ENCODE peak calls at places on chromosomes 11 and 22, in seven cellular contexts. Y is stimulated activated CD8-positive, alpha-beta memory T cell treated with anti-CD3 and anti-CD28 coated beads, Interleukin-7, amount 100 ng/mL, for 1 hour; N is left ventricle myocardium inferior; P is thoracic aorta; Z is aorta; D is mesendoderm; V is Right ventricle myocardium superior. W is an unnamed sample.

GRCh38 chr22:29055192-29055830 is 6.3 kb downstream of the C22orf31 start:
- DNase-seq in Y (no peak), N (no peak), P (no peak), Z (no peak), D (peak; percentile 48), V (no peak), W (no peak)

GRCh38 chr11:110782616-110783015 is 70.4 kb upstream of the ARHGAP20 start:
- DNase-seq in Y (no peak), N (no peak), P (no peak), Z (no peak), D (no peak), V (no peak), W (no peak)

GRCh38 chr11:33642461-33643166 is 58.0 kb downstream of the C11orf91 start:
- DNase-seq in Y (no peak), N (no peak), P (no peak), Z (no peak), D (no peak), V (no peak), W (no peak)

GRCh38 chr11:92653448-92653847 is 316.0 kb upstream of the MTNR1B start:
- DNase-seq in Y (no peak), N (no peak), P (no peak), Z (no peak), D (no peak), V (no peak), W (no peak)

GRCh38 chr11:119599864-119600593 is 129.0 kb downstream of the NECTIN1 start:
- DNase-seq in Y (no peak), N (no peak), P (no peak), Z (no peak), D (no peak), V (no peak), W (no peak)

GRCh38 chr11:10770626-10771254 is 19.7 kb downstream of the CTR9 start:
- DNase-seq in Y (no peak), N (peak; percentile 55), P (no peak), Z (no peak), D (peak; percentile 63), V (peak; percentile 60), W (no peak)

GRCh38 chr11:15507592-15507991 is 392.9 kb downstream of the INSC start:
- DNase-seq in Y (no peak), N (no peak), P (no peak), Z (no peak), D (no peak), V (no peak), W (no peak)

GRCh38 chr11:43518407-43519165 is 159.9 kb downstream of the TTC17 start:
- DNase-seq in Y (no peak), N (no peak), P (no peak), Z (no peak), D (no peak), V (no peak), W (no peak)

GRCh38 chr11:129460714-129461113 is 85.1 kb downstream of the BARX2 start:
- DNase-seq in Y (no peak), N (no peak), P (no peak), Z (no peak), D (no peak), V (no peak), W (no peak)

GRCh38 chr22:47417699-47418098 is 655.2 kb downstream of the TBC1D22A start:
- DNase-seq in Y (no peak), N (no peak), P (no peak), Z (peak; percentile 39), D (no peak), V (no peak), W (no peak)

GRCh38 chr11:111531687-111532364 is 8.7 kb upstream of the LAYN start:
- DNase-seq in Y (no peak), N (no peak), P (no peak), Z (no peak), D (peak; percentile 57), V (no peak), W (no peak)

GRCh38 chr11:18137186-18137800 is 4.9 kb downstream of the MRGPRX3 start:
- DNase-seq in Y (no peak), N (no peak), P (no peak), Z (no peak), D (no peak), V (no peak), W (no peak)

GRCh38 chr11:96267490-96268010 is 75.4 kb downstream of the MAML2 start:
- DNase-seq in Y (no peak), N (no peak), P (no peak), Z (no peak), D (no peak), V (no peak), W (no peak)

GRCh38 chr11:44604171-44604581 is 38.7 kb downstream of the CD82 start:
- DNase-seq in Y (no peak), N (no peak), P (peak; percentile 41), Z (peak; percentile 86), D (no peak), V (no peak), W (peak; percentile 60)

GRCh38 chr11:57530215-57530595 is 349 bp downstream of the TIMM10 start:
- DNase-seq in Y (no peak), N (no peak), P (no peak), Z (peak; percentile 76), D (no peak), V (peak; percentile 46), W (no peak)

GRCh38 chr22:37352481-37352880 is 70.2 kb downstream of the CYTH4 start:
- DNase-seq in Y (no peak), N (no peak), P (no peak), Z (no peak), D (no peak), V (no peak), W (no peak)

GRCh38 chr22:29300807-29301601 is 5.4 kb upstream of the GAS2L1 start:
- DNase-seq in Y (no peak), N (no peak), P (no peak), Z (peak; percentile 66), D (peak; percentile 10), V (no peak), W (no peak)

GRCh38 chr11:72930011-72930410 is 115.8 kb downstream of the ATG16L2 start:
- DNase-seq in Y (no peak), N (no peak), P (no peak), Z (no peak), D (peak; percentile 48), V (no peak), W (no peak)

GRCh38 chr11:127106142-127106541 is 105.6 kb upstream of the KIRREL3 start:
- DNase-seq in Y (no peak), N (no peak), P (no peak), Z (no peak), D (peak; percentile 91), V (no peak), W (no peak)

GRCh38 chr11:95404370-95404769 is 173.4 kb upstream of the SESN3 start:
- DNase-seq in Y (no peak), N (no peak), P (no peak), Z (no peak), D (peak; percentile 40), V (no peak), W (no peak)

GRCh38 chr11:91133361-91133760 is 910.5 kb upstream of the CHORDC1 start:
- DNase-seq in Y (no peak), N (no peak), P (no peak), Z (no peak), D (peak; percentile 32), V (no peak), W (no peak)

GRCh38 chr22:49536571-49537131 is 291.0 kb downstream of the BRD1 start:
- DNase-seq in Y (no peak), N (no peak), P (no peak), Z (peak; percentile 38), D (peak; percentile 87), V (no peak), W (peak; percentile 59)

GRCh38 chr11:79287952-79288351 is 152.9 kb downstream of the TENM4 start:
- DNase-seq in Y (no peak), N (no peak), P (no peak), Z (no peak), D (no peak), V (no peak), W (no peak)

GRCh38 chr11:122131126-122131525 is 15.1 kb upstream of the BLID start:
- DNase-seq in Y (no peak), N (no peak), P (no peak), Z (no peak), D (no peak), V (no peak), W (no peak)

GRCh38 chr11:120667281-120667680 is 155.7 kb downstream of the GRIK4 start:
- DNase-seq in Y (no peak), N (peak; percentile 24), P (no peak), Z (no peak), D (no peak), V (no peak), W (no peak)

GRCh38 chr11:20670932-20671403 is 1.6 kb downstream of the NELL1 start:
- DNase-seq in Y (no peak), N (no peak), P (no peak), Z (no peak), D (peak; percentile 30), V (no peak), W (peak; percentile 51)

GRCh38 chr11:117888140-117888561 is 11.7 kb upstream of the FXYD6 start:
- DNase-seq in Y (no peak), N (no peak), P (no peak), Z (no peak), D (no peak), V (no peak), W (no peak)

GRCh38 chr11:128467610-128468041 is 119.7 kb downstream of the ETS1 start:
- DNase-seq in Y (no peak), N (no peak), P (peak; percentile 51), Z (peak; percentile 83), D (peak; percentile 86), V (peak; percentile 54), W (no peak)

GRCh38 chr11:44363116-44363515 is 53.2 kb upstream of the ALX4 start:
- DNase-seq in Y (no peak), N (no peak), P (no peak), Z (no peak), D (no peak), V (no peak), W (no peak)

GRCh38 chr22:43209523-43209890 is 22.6 kb upstream of the TTLL12 start:
- DNase-seq in Y (no peak), N (no peak), P (no peak), Z (peak; percentile 55), D (no peak), V (no peak), W (no peak)

GRCh38 chr11:122851366-122852011 is 13.2 kb downstream of the CRTAM start:
- DNase-seq in Y (no peak), N (no peak), P (no peak), Z (no peak), D (no peak), V (no peak), W (no peak)

GRCh38 chr11:121886005-121886739 is 229.8 kb downstream of the BLID start:
- DNase-seq in Y (no peak), N (peak; percentile 56), P (no peak), Z (no peak), D (no peak), V (peak; percentile 74), W (no peak)

GRCh38 chr11:69040581-69041260 is 8.0 kb upstream of the TPCN2 start:
- DNase-seq in Y (no peak), N (no peak), P (no peak), Z (no peak), D (peak; percentile 45), V (no peak), W (no peak)

GRCh38 chr11:133661867-133662266 is 129.6 kb upstream of the OPCML start:
- DNase-seq in Y (no peak), N (no peak), P (no peak), Z (no peak), D (no peak), V (no peak), W (no peak)

GRCh38 chr11:93614111-93614784 is 47.2 kb upstream of the CEP295 start:
- DNase-seq in Y (no peak), N (no peak), P (no peak), Z (no peak), D (peak; percentile 69), V (no peak), W (no peak)

GRCh38 chr22:32850591-32851517 is 49.3 kb downstream of the TIMP3 start:
- DNase-seq in Y (no peak), N (peak; percentile 86), P (no peak), Z (peak; percentile 89), D (no peak), V (peak; percentile 93), W (no peak)

GRCh38 chr11:94770563-94771120 is 2.5 kb downstream of the AMOTL1 start:
- DNase-seq in Y (no peak), N (no peak), P (no peak), Z (no peak), D (no peak), V (no peak), W (no peak)

W was measured in left lung.